ENCODE peak calls at places on chromosome 11, in ten cellular contexts. R is fibroblast of mammary gland, I is right lobe of liver, F is foreskin fibroblast, Z is AG04449, M is cardiac muscle cell, L is suprapubic skin, P is astrocyte of the spinal cord, J is lung, V is astrocyte of the cerebellum. X is an unnamed sample.

GRCh38 chr11:75303544-75304224 is 47.8 kb downstream of the ARRB1 start:
- DNase-seq in P (no peak), L (no peak), Z (no peak), I (no peak), R (no peak), F (no peak), M (no peak), J (no peak), V (no peak), X (no peak)

GRCh38 chr11:40118780-40119179 is 1340.7 kb downstream of the LRRC4C start:
- DNase-seq in I (no peak), L (no peak), J (no peak), V (no peak), Z (no peak), R (no peak), P (no peak), F (no peak), M (no peak), X (no peak)

GRCh38 chr11:11426226-11426915 is 73.3 kb upstream of the CSNK2A3 start:
- DNase-seq in F (peak), V (no peak), J (no peak), L (no peak), I (no peak), M (no peak), P (no peak), Z (no peak), R (peak), X (no peak)

GRCh38 chr11:27183672-27184457 is 143.2 kb downstream of the BBOX1 start:
- DNase-seq in P (peak), J (no peak), F (peak), M (peak), V (peak), I (no peak), Z (peak), L (no peak), R (peak), X (no peak)

GRCh38 chr11:35390737-35391682 is 28.3 kb downstream of the SLC1A2 start:
- DNase-seq in L (no peak), I (peak), F (peak), V (peak), P (peak), R (peak), J (no peak), Z (no peak), M (no peak), X (no peak)

GRCh38 chr11:27274854-27275395 is 88.1 kb downstream of the CCDC34 start:
- DNase-seq in P (no peak), L (no peak), Z (no peak), M (no peak), J (no peak), F (no peak), V (no peak), I (no peak), R (no peak), X (no peak)

GRCh38 chr11:58905716-58906547 is 33.4 kb upstream of the GLYATL1 start:
- DNase-seq in F (peak), J (no peak), P (peak), V (peak), M (peak), L (no peak), Z (peak), I (peak), R (peak), X (peak)

GRCh38 chr11:71252782-71253730 is 679 bp upstream of the SHANK2 start:
- DNase-seq in V (peak), I (peak), P (peak), L (no peak), R (peak), J (peak), F (peak), M (peak), Z (peak), X (no peak)

GRCh38 chr11:44047298-44047697 is 483 bp upstream of the ACCSL start:
- DNase-seq in L (no peak), V (no peak), P (no peak), I (no peak), F (no peak), M (no peak), Z (no peak), J (no peak), R (no peak), X (no peak)

GRCh38 chr11:66386171-66387069 is 14.9 kb upstream of the SLC29A2 start:
- DNase-seq in L (peak), J (peak), M (peak), F (peak), Z (no peak), R (peak), V (peak), P (peak), I (peak), X (peak)
- H3K4me3 ChIP-seq in L (peak), J (no peak), M (peak), F (peak), Z (peak), R (peak), V (peak), P (no peak), I (no peak), X (peak)

DNA sequence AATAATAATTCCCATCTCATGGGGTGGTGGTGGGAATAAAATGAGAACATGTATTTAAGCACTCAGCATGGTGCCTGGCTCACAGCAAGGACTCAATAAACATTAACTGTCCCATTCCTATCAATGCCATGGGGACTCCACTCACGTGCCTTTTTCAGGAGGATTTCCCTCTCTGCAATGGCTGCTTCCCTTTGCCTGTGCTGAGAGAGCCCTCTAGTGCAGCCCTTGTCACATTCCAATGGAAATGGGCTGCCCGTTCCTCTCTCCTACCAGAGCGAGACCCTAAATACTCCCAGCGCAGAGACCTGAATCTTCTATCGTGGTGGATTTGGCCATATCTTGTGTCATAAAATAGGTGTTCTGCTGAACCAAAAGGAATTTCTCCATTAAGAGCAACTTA is 621.5 kb upstream of the B3GAT1 start:
- DNase-seq in L (no peak), M (peak), J (no peak), P (peak), F (peak), I (no peak), R (no peak), V (no peak), Z (no peak), X (no peak)
- TF ChIP-seq CTCF in L (no peak), M (no peak), J (no peak), P (peak), F (no peak), I (peak), R (no peak), V (peak), Z (peak), X (no peak)

DNA sequence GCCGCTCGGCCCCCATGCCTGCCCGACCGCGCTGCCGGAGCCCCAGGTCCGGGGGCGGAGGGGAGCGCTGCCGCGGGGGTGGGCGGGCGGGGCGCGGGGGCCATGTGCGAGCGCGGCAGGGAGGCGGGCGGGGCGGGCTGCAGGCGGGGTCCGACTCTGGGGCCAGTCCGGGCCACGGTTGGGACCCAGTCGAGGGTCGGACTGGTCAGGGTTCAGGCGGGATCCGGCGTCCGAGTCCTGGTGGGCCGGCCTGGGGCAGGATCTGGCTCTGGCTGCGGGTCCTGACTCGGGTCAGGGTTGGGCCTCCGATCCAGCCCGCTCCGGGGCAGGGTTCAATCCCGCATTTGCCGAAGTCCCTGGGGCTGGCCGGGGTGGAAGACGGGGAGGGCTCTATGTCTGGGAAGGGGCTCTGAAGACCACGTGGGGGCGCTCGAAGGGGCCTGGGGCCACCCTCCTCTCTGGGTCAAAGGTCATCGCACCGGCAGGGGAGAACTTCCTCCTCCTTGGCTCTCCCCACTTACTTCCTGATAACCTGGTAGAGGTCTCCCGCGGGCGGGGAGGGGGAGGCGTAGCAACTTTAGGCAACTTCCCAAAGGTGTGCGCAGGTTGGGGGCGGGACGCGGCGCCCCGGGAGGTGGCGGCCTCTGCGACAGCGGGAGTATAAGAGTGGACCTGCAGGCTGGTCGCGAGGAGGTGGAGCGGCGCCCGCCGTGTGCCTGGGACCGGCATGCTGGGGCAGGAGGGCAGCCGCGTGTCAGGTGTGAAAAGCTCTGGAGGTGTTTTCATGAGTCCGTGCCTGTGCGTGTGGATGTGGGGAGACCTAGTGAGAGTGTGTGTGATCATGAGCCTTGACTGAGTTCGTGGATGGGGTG is 603 bp downstream of the ESRRA start:
- DNase-seq in I (peak), J (peak), V (no peak), Z (no peak), P (peak), R (no peak), M (peak), L (no peak), F (peak), X (no peak)
- H3K4me3 ChIP-seq in I (peak), J (peak), V (peak), Z (peak), P (peak), R (peak), M (peak), L (peak), F (peak), X (peak)

GRCh38 chr11:30314625-30315024 is 8.3 kb upstream of the ARL14EP start:
- DNase-seq in P (peak), V (no peak), L (no peak), R (peak), Z (no peak), I (no peak), M (no peak), F (peak), J (no peak), X (no peak)
- TF ChIP-seq CTCF in P (peak), V (peak), L (no peak), R (peak), Z (peak), I (peak), M (peak), F (peak), J (no peak), X (peak)

DNA sequence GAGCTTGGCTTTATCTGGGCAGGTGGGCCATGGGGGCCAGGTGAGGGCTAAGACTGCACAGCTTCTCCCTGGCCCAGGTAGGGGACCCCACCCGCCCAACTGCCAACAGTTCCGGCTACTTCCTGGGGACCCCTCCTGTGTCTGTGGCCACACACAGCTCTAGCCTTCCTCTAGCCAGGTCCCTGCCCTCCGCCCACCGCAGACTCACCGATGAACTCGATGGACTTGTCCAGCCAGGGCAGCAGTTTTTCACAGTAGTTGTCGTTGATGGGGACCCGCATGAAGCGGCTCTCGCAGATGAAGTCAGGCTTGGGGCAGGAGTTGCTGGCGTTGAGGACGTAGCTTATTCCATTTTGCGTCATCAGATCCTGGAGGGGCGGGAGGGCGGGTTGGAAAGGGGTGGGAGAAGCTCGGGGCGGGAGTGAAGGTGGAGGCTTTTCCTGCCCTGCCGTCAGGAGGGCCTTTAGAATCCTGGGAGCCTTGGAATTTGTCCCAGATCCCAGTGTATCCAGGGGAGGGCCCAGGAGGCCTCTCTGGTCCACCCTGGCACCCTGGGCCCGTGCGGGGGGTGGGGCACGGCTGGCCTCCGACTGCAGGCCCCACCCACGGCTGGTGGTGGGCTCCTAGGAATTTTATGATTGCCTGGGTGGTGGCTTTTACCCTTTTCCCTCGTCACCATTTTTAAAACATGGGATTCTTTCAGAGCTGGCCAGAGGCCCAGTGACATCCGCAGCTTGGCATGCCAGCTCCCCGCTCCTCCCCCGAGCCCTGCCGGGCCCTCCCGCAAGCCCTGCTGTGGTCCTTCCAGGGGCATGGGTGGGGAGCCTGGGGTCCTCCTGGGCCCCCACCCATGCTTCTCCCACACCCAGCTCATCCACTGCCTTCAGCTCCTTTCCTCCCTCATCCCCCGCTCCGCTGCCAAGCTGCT is 13.9 kb downstream of the DUSP8 start:
- DNase-seq in F (peak), L (no peak), I (peak), V (peak), P (peak), R (peak), M (no peak), J (no peak), Z (peak), X (peak)
- H3K4me3 ChIP-seq in F (no peak), L (no peak), I (peak), V (no peak), P (no peak), R (no peak), M (no peak), J (no peak), Z (no peak), X (no peak)

GRCh38 chr11:123700774-123701173 is 40.7 kb downstream of the ZNF202 start:
- DNase-seq in Z (no peak), R (no peak), M (no peak), I (no peak), J (no peak), P (no peak), L (no peak), F (no peak), V (no peak), X (no peak)

GRCh38 chr11:123694551-123694950 is 40.1 kb upstream of the SCN3B start:
- DNase-seq in R (peak), V (no peak), M (no peak), L (no peak), Z (no peak), P (no peak), J (no peak), I (no peak), F (peak), X (no peak)

GRCh38 chr11:123702137-123702536 is 39.3 kb downstream of the ZNF202 start:
- DNase-seq in Z (no peak), M (no peak), J (no peak), R (peak), P (no peak), V (no peak), I (no peak), F (no peak), L (no peak), X (no peak)

GRCh38 chr11:123690490-123690889 is 36.1 kb upstream of the SCN3B start:
- DNase-seq in V (no peak), J (no peak), Z (no peak), I (no peak), M (no peak), R (peak), L (no peak), F (peak), P (peak), X (no peak)

GRCh38 chr11:123696183-123696582 is 41.8 kb upstream of the SCN3B start:
- DNase-seq in V (no peak), F (peak), P (no peak), Z (no peak), R (peak), I (no peak), J (no peak), M (no peak), L (no peak), X (no peak)
- TF ChIP-seq CTCF in V (no peak), F (no peak), P (no peak), Z (no peak), R (no peak), I (no peak), J (no peak), M (no peak), L (no peak), X (no peak)

X was measured in BJ.